ENCODE peak calls at places on chromosomes 6 and 20, in six cellular contexts. One of them, this sample, is unnamed.

GRCh38 chr6:37222125-37222967 is 35.2 kb upstream of the TBC1D22B start:
- DNase-seq in pons: peak
- DNase-seq in AG10803: peak
- DNase-seq in neural crest cell: peak
- DNase-seq in NCI-H1436: peak
- DNase-seq in natural killer cell treated with Interleukin-12 subunit alpha and Interleukin-12 subunit beta and Interleukin-15 and Interleukin-18, amount 100 ng/mL, for 72 hours: peak
- DNase-seq in this sample: peak

GRCh38 chr6:24882835-24883555 is 52.8 kb downstream of the RIPOR2 start:
- DNase-seq in neural crest cell: no peak
- DNase-seq in NCI-H1436: no peak
- DNase-seq in natural killer cell treated with Interleukin-12 subunit alpha and Interleukin-12 subunit beta and Interleukin-15 and Interleukin-18, amount 100 ng/mL, for 72 hours: no peak
- DNase-seq in pons: no peak
- DNase-seq in AG10803: no peak
- DNase-seq in this sample: no peak

GRCh38 chr20:6468751-6469150 is 298.7 kb upstream of the BMP2 start:
- DNase-seq in AG10803: no peak
- DNase-seq in NCI-H1436: no peak
- DNase-seq in pons: no peak
- DNase-seq in neural crest cell: no peak
- DNase-seq in natural killer cell treated with Interleukin-12 subunit alpha and Interleukin-12 subunit beta and Interleukin-15 and Interleukin-18, amount 100 ng/mL, for 72 hours: no peak
- DNase-seq in this sample: no peak

GRCh38 chr6:114125597-114125996 is 154.6 kb upstream of the HDAC2 start:
- DNase-seq in neural crest cell: no peak
- DNase-seq in natural killer cell treated with Interleukin-12 subunit alpha and Interleukin-12 subunit beta and Interleukin-15 and Interleukin-18, amount 100 ng/mL, for 72 hours: no peak
- DNase-seq in pons: no peak
- DNase-seq in AG10803: no peak
- DNase-seq in NCI-H1436: no peak
- DNase-seq in this sample: no peak

GRCh38 chr6:24125980-24126379 is at the start of gene NRSN1:
- DNase-seq in AG10803: no peak
- DNase-seq in natural killer cell treated with Interleukin-12 subunit alpha and Interleukin-12 subunit beta and Interleukin-15 and Interleukin-18, amount 100 ng/mL, for 72 hours: no peak
- DNase-seq in pons: no peak
- DNase-seq in neural crest cell: peak
- DNase-seq in NCI-H1436: peak
- DNase-seq in this sample: no peak

GRCh38 chr20:23347791-23348190 is 2.8 kb upstream of the NXT1 start:
- DNase-seq in neural crest cell: no peak
- DNase-seq in NCI-H1436: no peak
- DNase-seq in pons: no peak
- DNase-seq in natural killer cell treated with Interleukin-12 subunit alpha and Interleukin-12 subunit beta and Interleukin-15 and Interleukin-18, amount 100 ng/mL, for 72 hours: no peak
- DNase-seq in AG10803: no peak
- DNase-seq in this sample: no peak

GRCh38 chr20:6657111-6657510 is 110.4 kb upstream of the BMP2 start:
- DNase-seq in AG10803: no peak
- DNase-seq in neural crest cell: no peak
- DNase-seq in NCI-H1436: no peak
- DNase-seq in natural killer cell treated with Interleukin-12 subunit alpha and Interleukin-12 subunit beta and Interleukin-15 and Interleukin-18, amount 100 ng/mL, for 72 hours: no peak
- DNase-seq in pons: no peak
- DNase-seq in this sample: no peak

GRCh38 chr6:114418304-114418972 is 75.6 kb upstream of the HS3ST5 start:
- DNase-seq in NCI-H1436: no peak
- DNase-seq in pons: no peak
- DNase-seq in natural killer cell treated with Interleukin-12 subunit alpha and Interleukin-12 subunit beta and Interleukin-15 and Interleukin-18, amount 100 ng/mL, for 72 hours: no peak
- DNase-seq in AG10803: no peak
- DNase-seq in neural crest cell: no peak
- DNase-seq in this sample: no peak

GRCh38 chr6:153553627-153554026 is 422.5 kb upstream of the RGS17 start:
- DNase-seq in pons: peak
- DNase-seq in neural crest cell: no peak
- DNase-seq in AG10803: no peak
- DNase-seq in natural killer cell treated with Interleukin-12 subunit alpha and Interleukin-12 subunit beta and Interleukin-15 and Interleukin-18, amount 100 ng/mL, for 72 hours: no peak
- DNase-seq in NCI-H1436: no peak
- DNase-seq in this sample: no peak

GRCh38 chr20:62975251-62975770 is 22.8 kb downstream of the SLC17A9 start:
- DNase-seq in AG10803: no peak
- DNase-seq in pons: no peak
- DNase-seq in neural crest cell: no peak
- DNase-seq in NCI-H1436: no peak
- DNase-seq in natural killer cell treated with Interleukin-12 subunit alpha and Interleukin-12 subunit beta and Interleukin-15 and Interleukin-18, amount 100 ng/mL, for 72 hours: no peak
- DNase-seq in this sample: no peak

GRCh38 chr6:1406306-1407058 is 17.1 kb downstream of the FOXF2 start:
- DNase-seq in AG10803: peak
- DNase-seq in natural killer cell treated with Interleukin-12 subunit alpha and Interleukin-12 subunit beta and Interleukin-15 and Interleukin-18, amount 100 ng/mL, for 72 hours: no peak
- DNase-seq in NCI-H1436: no peak
- DNase-seq in pons: no peak
- DNase-seq in neural crest cell: no peak
- DNase-seq in this sample: no peak

GRCh38 chr20:39602649-39603048 is 640.5 kb downstream of the DHX35 start:
- DNase-seq in NCI-H1436: no peak
- DNase-seq in pons: no peak
- DNase-seq in AG10803: no peak
- DNase-seq in natural killer cell treated with Interleukin-12 subunit alpha and Interleukin-12 subunit beta and Interleukin-15 and Interleukin-18, amount 100 ng/mL, for 72 hours: no peak
- DNase-seq in neural crest cell: no peak
- DNase-seq in this sample: no peak